ENCODE peak calls at places on chromosomes 6 and 20, in seven cellular contexts. R is spleen, P is heart left ventricle, W is Peyer's patch, F is A549, S is tibial nerve, I is prostate gland. Z is an unnamed sample.

GRCh38 chr20:41427833-41428232 is 61.2 kb upstream of the EMILIN3 start:
- DNase-seq in W (no peak), S (no peak), P (no peak), I (no peak), F (no peak), R (no peak), Z (no peak)

GRCh38 chr20:62360854-62361798 is 6.0 kb downstream of the LAMA5 start:
- DNase-seq in F (peak), S (no peak), I (no peak), W (no peak), P (peak), R (no peak), Z (no peak)

GRCh38 chr6:113414511-113414910 is 442.6 kb upstream of the MARCKS start:
- DNase-seq in I (peak), W (no peak), F (peak), P (peak), S (no peak), R (no peak), Z (no peak)

GRCh38 chr20:40056186-40056585 is 632.9 kb downstream of the MAFB start:
- DNase-seq in I (no peak), P (no peak), S (no peak), W (no peak), R (no peak), F (no peak), Z (no peak)

GRCh38 chr20:59939879-59940128 is 301 bp downstream of the PPP1R3D start:
- DNase-seq in P (peak), R (peak), S (no peak), I (no peak), F (no peak), W (no peak), Z (no peak)

GRCh38 chr6:122640377-122640776 is 30.2 kb downstream of the PKIB start:
- DNase-seq in F (no peak), P (no peak), R (no peak), W (no peak), S (no peak), I (no peak), Z (no peak)

GRCh38 chr20:1302578-1303541 is 26.1 kb downstream of the SDCBP2 start:
- DNase-seq in S (no peak), R (peak), W (no peak), I (no peak), P (no peak), F (no peak), Z (no peak)

GRCh38 chr6:106477158-106477557 is 116.6 kb downstream of the CRYBG1 start:
- DNase-seq in W (no peak), R (no peak), P (no peak), F (no peak), I (no peak), S (no peak), Z (no peak)

GRCh38 chr20:9353180-9353915 is 161.0 kb upstream of the LAMP5 start:
- DNase-seq in F (no peak), P (no peak), W (peak), S (no peak), I (no peak), R (no peak), Z (no peak)

GRCh38 chr6:39855356-39855995 is 63.3 kb downstream of the DAAM2 start:
- DNase-seq in P (no peak), R (no peak), S (no peak), F (no peak), W (no peak), I (no peak), Z (no peak)

GRCh38 chr6:101399627-101399955 is 6.1 kb downstream of the GRIK2 start:
- DNase-seq in W (no peak), R (no peak), I (no peak), S (no peak), F (no peak), P (no peak), Z (no peak)

GRCh38 chr20:17645010-17645409 is 37.0 kb downstream of the RRBP1 start:
- DNase-seq in W (no peak), P (peak), R (peak), S (no peak), I (no peak), F (no peak), Z (no peak)

GRCh38 chr6:39803872-39804271 is 11.7 kb downstream of the DAAM2 start:
- DNase-seq in I (no peak), F (no peak), R (no peak), S (no peak), W (no peak), P (no peak), Z (peak)

GRCh38 chr6:95648636-95649035 is 71.3 kb downstream of the MANEA start:
- DNase-seq in I (no peak), S (no peak), W (no peak), F (no peak), P (no peak), R (no peak), Z (no peak)

GRCh38 chr6:31086788-31087440 is 25.5 kb downstream of the C6orf15 start:
- DNase-seq in R (no peak), F (no peak), S (no peak), P (no peak), I (no peak), W (no peak), Z (no peak)
- TF ChIP-seq POLR2A in R (no peak), F (no peak), S (no peak), P (no peak), I (no peak), W (no peak), Z (no peak)

DNA sequence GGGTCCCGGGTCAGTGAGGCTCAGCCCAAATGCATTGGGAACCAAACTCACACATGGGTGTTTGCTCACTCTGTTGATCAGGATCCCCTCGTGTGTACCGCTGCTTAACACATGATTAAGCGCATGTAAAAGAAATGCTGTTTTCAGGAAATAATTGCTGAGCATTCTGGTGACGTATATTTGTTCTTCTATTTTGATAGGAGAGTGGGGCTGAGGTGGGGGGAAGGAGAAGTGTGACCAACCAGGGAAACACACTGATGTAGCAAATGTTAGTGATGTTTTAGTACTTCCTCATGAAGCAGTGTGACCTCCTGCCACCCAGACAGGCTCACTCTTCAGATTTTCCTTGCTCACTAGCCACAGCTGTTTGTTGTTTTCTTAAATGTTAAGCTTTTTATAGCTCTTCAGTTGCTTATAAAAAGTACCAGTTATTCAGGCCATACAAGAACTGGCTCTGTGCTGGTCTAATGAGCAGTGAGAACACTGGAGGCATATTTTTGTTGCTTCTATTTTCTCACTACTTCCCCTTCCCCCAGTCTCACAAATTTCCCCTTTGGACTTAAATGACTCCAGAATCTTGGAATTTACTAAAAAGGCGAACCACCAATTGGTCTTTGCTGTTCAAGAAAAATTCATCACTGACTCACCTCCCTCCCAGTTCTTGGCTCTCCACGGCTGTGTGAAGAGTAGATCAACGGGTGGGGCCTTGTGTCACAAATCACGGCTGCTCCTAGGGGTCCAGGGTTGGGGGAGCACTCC is 79.2 kb upstream of the BACH2 start:
- DNase-seq in S (no peak), F (no peak), I (peak), W (peak), P (no peak), R (no peak), Z (no peak)
- H3K27ac ChIP-seq in S (peak), F (no peak), I (peak), W (no peak), P (no peak), R (peak), Z (peak)

GRCh38 chr20:297098-297924 is at the start of gene ZCCHC3:
- DNase-seq in P (peak), W (peak), F (peak), S (peak), I (peak), R (peak), Z (peak)
- TF ChIP-seq POLR2A in P (peak), W (peak), F (peak), S (peak), I (peak), R (no peak), Z (no peak)

DNA sequence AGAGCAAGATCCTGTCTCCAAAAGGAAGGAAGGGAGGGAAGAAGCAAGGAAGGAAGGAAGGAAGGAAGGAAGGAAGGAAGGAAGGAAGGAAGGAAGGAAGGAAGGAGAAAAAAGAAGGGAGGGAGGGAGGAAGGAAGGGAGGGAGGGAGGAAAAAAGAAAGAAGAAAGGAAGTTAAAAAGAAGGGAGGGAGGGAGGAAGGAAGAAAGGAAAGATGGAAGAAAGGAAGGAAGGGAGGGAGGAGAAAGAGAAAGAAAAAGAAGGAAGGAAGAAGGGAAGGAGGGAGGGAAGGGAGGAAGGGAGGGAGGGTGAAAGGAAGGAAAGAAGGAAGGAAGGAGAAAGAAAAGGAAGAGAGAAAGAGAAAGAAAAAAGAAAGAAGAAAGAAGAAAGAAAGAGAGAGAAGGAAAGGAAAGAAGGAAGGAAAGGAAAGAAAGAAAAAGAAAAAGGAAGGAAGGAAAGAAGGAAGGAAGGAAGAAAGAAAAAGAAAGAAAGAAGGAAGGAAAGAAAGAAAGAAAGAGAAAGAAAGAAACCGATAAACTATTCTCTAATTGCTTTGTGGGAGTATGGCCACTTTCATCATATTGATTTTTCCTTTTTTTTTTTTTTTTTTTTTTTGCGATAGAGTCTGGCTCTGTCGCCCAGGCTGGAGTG is 9.5 kb downstream of the HLA-DRA start:
- DNase-seq in W (no peak), P (no peak), S (no peak), I (no peak), F (no peak), R (no peak), Z (no peak)
- H3K27ac ChIP-seq in W (no peak), P (no peak), S (no peak), I (no peak), F (no peak), R (no peak), Z (no peak)

GRCh38 chr6:150184850-150185480 is 42.1 kb downstream of the PPP1R14C start:
- DNase-seq in W (peak), S (no peak), F (no peak), R (no peak), P (no peak), I (no peak), Z (no peak)
- TF ChIP-seq POLR2A in W (no peak), S (no peak), F (no peak), R (no peak), P (no peak), I (no peak), Z (no peak)

GRCh38 chr6:144721232-144721631 is 436.1 kb downstream of the UTRN start:
- DNase-seq in F (no peak), S (no peak), P (no peak), W (no peak), I (no peak), R (no peak), Z (no peak)

GRCh38 chr6:144722925-144723324 is 437.8 kb downstream of the UTRN start:
- DNase-seq in S (no peak), F (no peak), W (no peak), I (no peak), P (no peak), R (no peak), Z (no peak)

GRCh38 chr6:144722214-144722737 is 437.1 kb downstream of the UTRN start:
- DNase-seq in P (no peak), W (no peak), R (no peak), F (no peak), S (no peak), I (no peak), Z (no peak)

GRCh38 chr6:144725731-144726522 is 440.8 kb downstream of the UTRN start:
- DNase-seq in P (peak), S (no peak), R (no peak), W (no peak), F (no peak), I (peak), Z (no peak)

DNA sequence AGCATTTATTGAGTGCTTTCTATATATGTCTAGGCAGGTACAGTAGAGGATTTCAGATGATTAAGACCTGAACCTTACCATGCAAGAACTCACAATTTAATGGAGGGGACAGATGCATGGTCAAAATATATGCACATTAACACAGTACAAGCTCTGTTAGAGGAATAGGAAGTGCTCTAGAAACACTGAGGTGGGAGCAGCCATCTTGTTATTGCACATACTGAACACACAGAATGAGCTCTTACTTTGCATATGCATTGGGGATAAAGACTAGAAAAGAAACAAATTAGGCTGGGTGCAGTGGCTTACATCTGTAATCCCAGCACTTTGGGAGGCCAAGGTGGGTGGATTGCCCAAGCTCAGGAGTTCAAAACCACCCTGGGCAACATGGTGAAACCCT is 438.3 kb downstream of the UTRN start:
- DNase-seq in S (no peak), R (no peak), P (no peak), F (no peak), W (no peak), I (no peak), Z (no peak)
- H3K27ac ChIP-seq in S (no peak), R (no peak), P (no peak), F (no peak), W (no peak), I (no peak), Z (no peak)

DNA sequence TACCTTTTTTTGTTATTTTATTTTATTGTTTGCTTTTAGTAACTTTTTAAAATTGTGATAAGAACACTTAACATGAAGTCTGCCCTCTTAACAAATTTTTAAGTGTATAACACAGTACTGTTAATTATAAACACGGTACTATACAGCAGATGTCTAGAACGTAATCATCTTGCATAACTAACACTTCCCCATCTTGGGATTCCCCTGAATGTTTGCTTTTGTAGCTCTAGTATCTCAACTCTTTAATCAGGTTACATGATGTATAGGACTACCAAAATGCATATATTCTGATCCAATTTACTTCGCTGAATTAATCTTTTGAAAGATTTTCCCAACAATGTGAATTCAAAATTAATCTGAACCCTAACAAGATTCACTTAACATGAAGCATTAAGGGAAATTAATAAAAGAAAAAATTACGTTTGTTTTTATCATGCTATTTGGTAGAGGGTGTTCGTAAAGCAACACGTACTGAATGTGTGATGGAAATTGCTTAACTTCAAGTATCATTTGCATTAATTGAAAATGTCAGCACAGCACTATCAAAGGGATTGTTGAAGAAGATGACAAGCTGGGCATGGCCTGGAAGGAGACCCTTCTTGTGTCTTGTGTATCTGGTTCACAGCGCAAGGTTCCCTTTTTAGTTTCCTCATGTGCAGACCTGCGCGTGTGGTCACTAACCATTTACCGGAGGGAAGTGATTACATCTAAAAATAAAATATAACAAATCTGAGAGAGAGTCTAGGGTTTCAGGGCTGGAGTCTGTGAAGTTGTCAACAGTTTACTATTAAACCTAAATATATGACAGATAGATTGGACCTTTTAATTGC is 15.2 kb downstream of the COL19A1 start:
- DNase-seq in P (no peak), S (no peak), F (no peak), R (no peak), I (no peak), W (peak), Z (no peak)
- TF ChIP-seq POLR2A in P (no peak), S (no peak), F (no peak), R (no peak), I (no peak), W (no peak), Z (no peak)

DNA sequence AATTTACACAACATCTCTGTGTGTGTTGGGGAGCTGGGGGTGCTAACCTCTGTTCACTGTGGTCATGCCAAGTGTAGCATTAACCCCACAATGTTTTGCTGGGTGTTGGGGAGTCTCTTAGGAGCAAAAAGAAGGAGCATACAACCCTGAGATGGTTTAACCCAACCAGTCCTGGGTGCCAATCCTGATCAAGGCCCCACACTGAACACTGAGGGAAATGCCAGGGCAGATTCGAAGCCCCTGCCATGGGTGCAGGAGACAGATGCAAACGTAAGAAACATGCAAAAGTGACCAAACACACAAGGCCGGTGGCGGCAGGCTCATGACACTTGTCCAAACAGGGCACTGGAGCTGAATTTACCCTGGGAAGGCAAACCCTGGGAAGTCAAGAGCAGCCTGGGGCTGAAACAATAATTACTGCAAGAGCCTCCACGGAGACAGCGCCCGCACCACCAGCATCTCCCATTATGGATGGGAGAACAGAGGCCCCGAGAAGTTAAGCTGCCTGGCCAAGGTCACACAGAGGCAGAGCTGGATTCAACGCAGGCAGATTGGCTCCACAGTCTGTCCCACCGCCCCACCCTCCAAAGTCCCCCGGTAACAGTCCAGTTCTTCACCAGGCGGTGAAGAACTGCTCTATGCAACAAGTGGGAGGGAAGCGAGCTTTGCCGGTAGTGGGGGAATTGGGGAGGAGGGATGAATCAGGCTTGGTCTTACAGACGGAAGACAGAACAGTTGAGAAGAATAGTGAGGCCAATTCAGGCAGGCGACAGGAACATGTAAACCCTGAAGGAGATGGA is 8.5 kb downstream of the ACSS1 start:
- DNase-seq in W (peak), P (peak), R (peak), S (peak), I (no peak), F (no peak), Z (no peak)
- H3K27ac ChIP-seq in W (no peak), P (peak), R (peak), S (no peak), I (no peak), F (no peak), Z (no peak)

DNA sequence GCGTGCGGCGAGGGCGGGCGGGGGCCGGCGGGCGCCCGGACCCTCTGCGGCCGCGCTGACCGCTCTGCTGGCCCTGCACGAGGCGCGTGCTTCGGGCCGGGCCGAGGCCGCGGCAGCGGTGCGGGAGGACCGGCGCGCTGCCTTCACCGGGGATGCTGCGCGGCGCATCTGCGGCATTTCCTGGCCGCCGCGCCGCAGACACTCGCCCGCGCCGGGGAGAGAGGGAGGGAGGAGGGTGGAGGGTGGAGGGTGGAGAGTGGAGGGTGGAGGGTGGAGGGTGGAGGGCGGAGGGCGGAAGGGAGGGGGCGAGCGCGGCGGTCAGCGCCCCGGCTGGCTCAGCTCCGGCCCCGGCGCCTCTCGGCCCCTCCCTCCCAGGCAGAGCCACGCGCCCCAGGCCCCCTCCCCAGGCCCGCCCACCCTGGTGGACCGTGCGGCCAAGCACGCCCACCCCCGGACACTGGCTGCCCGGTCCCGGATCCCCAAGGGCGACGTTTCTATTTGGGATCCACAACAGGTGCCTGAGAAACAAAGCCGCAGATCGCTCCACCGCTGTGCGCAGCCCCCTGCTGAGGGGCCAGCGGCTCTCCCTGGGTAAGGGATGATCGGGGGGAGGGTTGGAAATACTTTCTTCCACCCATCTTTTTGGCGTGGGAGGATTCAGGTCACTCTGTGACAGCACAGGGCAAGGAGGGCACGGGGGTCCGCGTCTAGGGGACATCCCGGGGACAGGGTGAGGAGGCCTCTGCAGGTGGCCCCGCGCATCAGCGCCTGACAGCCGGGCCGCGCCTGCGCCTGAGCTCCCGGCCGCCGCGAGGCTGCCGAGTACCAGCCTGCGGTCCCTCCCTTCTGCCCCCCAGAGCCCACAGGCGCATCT is 111.2 kb upstream of the BEND6 start:
- DNase-seq in I (peak), F (peak), W (peak), S (peak), P (peak), R (peak), Z (no peak)
- TF ChIP-seq POLR2A in I (peak), F (peak), W (no peak), S (no peak), P (peak), R (peak), Z (no peak)

GRCh38 chr6:137824502-137824879 is 42.6 kb upstream of the TNFAIP3 start:
- DNase-seq in R (no peak), S (no peak), F (no peak), I (no peak), W (no peak), P (no peak), Z (no peak)

GRCh38 chr6:137820952-137821351 is 46.1 kb upstream of the TNFAIP3 start:
- DNase-seq in R (no peak), F (no peak), I (no peak), W (no peak), P (no peak), S (no peak), Z (no peak)

GRCh38 chr6:137821486-137821885 is 45.6 kb upstream of the TNFAIP3 start:
- DNase-seq in R (no peak), P (no peak), W (no peak), I (no peak), S (no peak), F (no peak), Z (no peak)

GRCh38 chr6:137827411-137827940 is 39.6 kb upstream of the TNFAIP3 start:
- DNase-seq in I (no peak), F (no peak), R (no peak), S (no peak), W (no peak), P (no peak), Z (no peak)

GRCh38 chr6:137823826-137824501 is 43.1 kb upstream of the TNFAIP3 start:
- DNase-seq in W (peak), R (no peak), F (peak), S (no peak), I (no peak), P (peak), Z (peak)
- H3K27ac ChIP-seq in W (peak), R (peak), F (no peak), S (no peak), I (no peak), P (peak), Z (no peak)